ENCODE peak calls at places on chromosomes 12 and 14, in four cellular contexts. One of them, this sample, is unnamed.

GRCh38 chr12:46825526-46826414 is at the start of gene SLC38A4:
- DNase-seq in CD8-positive, alpha-beta memory T cell: no peak
- DNase-seq in ovary: no peak
- DNase-seq in testis: peak
- DNase-seq in this sample: no peak

GRCh38 chr12:16323638-16324037 is 23.8 kb upstream of the MGST1 start:
- DNase-seq in CD8-positive, alpha-beta memory T cell: no peak
- DNase-seq in ovary: no peak
- DNase-seq in testis: no peak
- DNase-seq in this sample: no peak

GRCh38 chr14:90383731-90384542 is 12.9 kb upstream of the CALM1 start:
- DNase-seq in ovary: no peak
- DNase-seq in testis: peak
- DNase-seq in CD8-positive, alpha-beta memory T cell: peak
- DNase-seq in this sample: peak

GRCh38 chr12:20188930-20189653 is 179.2 kb upstream of the PDE3A start:
- DNase-seq in testis: no peak
- DNase-seq in CD8-positive, alpha-beta memory T cell: no peak
- DNase-seq in ovary: no peak
- DNase-seq in this sample: no peak

GRCh38 chr14:22897357-22897756 is 14.3 kb downstream of the REM2 start:
- DNase-seq in testis: no peak
- DNase-seq in ovary: no peak
- DNase-seq in CD8-positive, alpha-beta memory T cell: no peak
- DNase-seq in this sample: no peak

GRCh38 chr12:40149673-40150260 is 43.9 kb upstream of the SLC2A13 start:
- DNase-seq in CD8-positive, alpha-beta memory T cell: no peak
- DNase-seq in testis: no peak
- DNase-seq in ovary: no peak
- DNase-seq in this sample: no peak

GRCh38 chr12:69648476-69648875 is 37.8 kb upstream of the LRRC10 start:
- DNase-seq in ovary: no peak
- DNase-seq in testis: no peak
- DNase-seq in CD8-positive, alpha-beta memory T cell: no peak
- DNase-seq in this sample: no peak

GRCh38 chr12:124453419-124454351 is 113.7 kb downstream of the NCOR2 start:
- DNase-seq in ovary: no peak
- DNase-seq in testis: no peak
- DNase-seq in CD8-positive, alpha-beta memory T cell: peak
- DNase-seq in this sample: peak

GRCh38 chr12:93743999-93744689 is 67.0 kb downstream of the CRADD start:
- DNase-seq in testis: no peak
- DNase-seq in CD8-positive, alpha-beta memory T cell: no peak
- DNase-seq in ovary: no peak
- DNase-seq in this sample: no peak

GRCh38 chr14:51310453-51311074 is 70.5 kb downstream of the TMX1 start:
- DNase-seq in testis: no peak
- DNase-seq in CD8-positive, alpha-beta memory T cell: no peak
- DNase-seq in ovary: no peak
- DNase-seq in this sample: no peak

GRCh38 chr12:12266389-12266872 is 413 bp downstream of the LRP6 start:
- DNase-seq in ovary: no peak
- DNase-seq in testis: peak
- DNase-seq in CD8-positive, alpha-beta memory T cell: no peak
- DNase-seq in this sample: no peak

GRCh38 chr12:82565982-82566381 is 120.7 kb upstream of the TMTC2 start:
- DNase-seq in testis: no peak
- DNase-seq in ovary: no peak
- DNase-seq in CD8-positive, alpha-beta memory T cell: no peak
- DNase-seq in this sample: no peak

GRCh38 chr14:50944647-50945413 is 547 bp upstream of the PYGL start:
- DNase-seq in testis: peak
- DNase-seq in CD8-positive, alpha-beta memory T cell: no peak
- DNase-seq in ovary: peak
- DNase-seq in this sample: peak

GRCh38 chr14:103201801-103202200 is 78.5 kb downstream of the TNFAIP2 start:
- DNase-seq in ovary: no peak
- DNase-seq in CD8-positive, alpha-beta memory T cell: no peak
- DNase-seq in testis: peak
- DNase-seq in this sample: no peak

GRCh38 chr12:67887065-67887464 is 102.2 kb upstream of the IFNG-AS1 start:
- DNase-seq in CD8-positive, alpha-beta memory T cell: no peak
- DNase-seq in testis: no peak
- DNase-seq in ovary: no peak
- DNase-seq in this sample: no peak

GRCh38 chr14:101819251-101819990 is 57.9 kb downstream of the PPP2R5C start:
- DNase-seq in testis: no peak
- DNase-seq in CD8-positive, alpha-beta memory T cell: peak
- DNase-seq in ovary: no peak
- DNase-seq in this sample: no peak

GRCh38 chr12:68861890-68862289 is 53.9 kb downstream of the MDM2 start:
- DNase-seq in CD8-positive, alpha-beta memory T cell: no peak
- DNase-seq in testis: no peak
- DNase-seq in ovary: no peak
- DNase-seq in this sample: no peak

GRCh38 chr14:51880810-51881580 is 20.6 kb downstream of the GNG2 start:
- DNase-seq in testis: no peak
- DNase-seq in CD8-positive, alpha-beta memory T cell: no peak
- DNase-seq in ovary: no peak
- DNase-seq in this sample: no peak

GRCh38 chr14:53093206-53093605 is 59.9 kb downstream of the DDHD1 start:
- DNase-seq in CD8-positive, alpha-beta memory T cell: no peak
- DNase-seq in ovary: no peak
- DNase-seq in testis: no peak
- DNase-seq in this sample: no peak

GRCh38 chr12:4908694-4909396 is 860 bp upstream of the KCNA1 start:
- DNase-seq in testis: no peak
- DNase-seq in ovary: no peak
- DNase-seq in CD8-positive, alpha-beta memory T cell: no peak
- DNase-seq in this sample: peak

GRCh38 chr14:73472182-73473114 is 14.1 kb upstream of the NUMB start:
- DNase-seq in CD8-positive, alpha-beta memory T cell: no peak
- DNase-seq in testis: peak
- DNase-seq in ovary: no peak
- DNase-seq in this sample: no peak

GRCh38 chr14:39417014-39417413 is 15.2 kb downstream of the FBXO33 start:
- DNase-seq in testis: no peak
- DNase-seq in CD8-positive, alpha-beta memory T cell: no peak
- DNase-seq in ovary: no peak
- DNase-seq in this sample: no peak

GRCh38 chr12:111034148-111034910 is 114.0 kb upstream of the MYL2 start:
- DNase-seq in CD8-positive, alpha-beta memory T cell: no peak
- DNase-seq in testis: no peak
- DNase-seq in ovary: no peak
- DNase-seq in this sample: no peak

GRCh38 chr14:34981743-34982420 is 910 bp upstream of the SRP54 start:
- DNase-seq in ovary: peak
- DNase-seq in testis: peak
- DNase-seq in CD8-positive, alpha-beta memory T cell: peak
- DNase-seq in this sample: no peak

GRCh38 chr14:34978444-34978843 is 4.3 kb upstream of the SRP54 start:
- DNase-seq in ovary: no peak
- DNase-seq in CD8-positive, alpha-beta memory T cell: no peak
- DNase-seq in testis: no peak
- DNase-seq in this sample: no peak

GRCh38 chr14:34983148-34983760 is 462 bp downstream of the SRP54 start:
- DNase-seq in testis: no peak
- DNase-seq in ovary: no peak
- DNase-seq in CD8-positive, alpha-beta memory T cell: no peak
- DNase-seq in this sample: no peak

GRCh38 chr14:34982421-34983147 is at the start of gene SRP54:
- DNase-seq in CD8-positive, alpha-beta memory T cell: peak
- DNase-seq in testis: peak
- DNase-seq in ovary: peak
- DNase-seq in this sample: peak

DNA sequence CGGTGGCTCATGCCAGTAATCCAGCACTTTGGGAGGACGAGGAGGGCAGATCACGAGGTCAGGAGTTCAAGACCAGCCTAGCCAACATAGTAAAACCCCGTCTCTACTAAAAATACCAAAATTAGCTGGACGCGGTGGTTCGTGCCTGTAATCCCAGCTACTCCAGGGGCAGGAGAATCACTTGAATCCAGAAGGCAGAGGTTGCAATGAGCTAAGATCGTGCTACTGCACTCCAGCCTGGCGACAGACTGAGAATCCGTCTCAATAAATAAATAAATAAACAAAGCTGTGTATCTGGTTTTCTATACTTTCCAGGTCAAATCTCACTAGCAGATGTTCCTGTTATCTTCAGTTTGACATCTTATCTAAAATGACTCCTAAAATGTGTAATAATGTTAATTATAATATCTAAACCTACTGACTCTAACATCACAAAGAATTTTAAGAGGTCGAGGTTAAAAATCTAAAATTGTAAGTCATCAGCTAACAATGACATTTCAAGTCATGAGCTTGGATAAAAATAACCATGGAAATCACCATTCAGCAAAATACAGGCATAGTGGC is 2.4 kb upstream of the SRP54 start:
- DNase-seq in testis: no peak
- DNase-seq in CD8-positive, alpha-beta memory T cell: no peak
- DNase-seq in ovary: no peak
- DNase-seq in this sample: no peak
- H3K4me3 ChIP-seq in testis: no peak
- H3K4me3 ChIP-seq in CD8-positive, alpha-beta memory T cell: peak
- H3K4me3 ChIP-seq in ovary: peak
- H3K4me3 ChIP-seq in this sample: no peak

GRCh38 chr12:130160306-130160705 is 2.0 kb upstream of the FZD10 start:
- DNase-seq in testis: no peak
- DNase-seq in CD8-positive, alpha-beta memory T cell: no peak
- DNase-seq in ovary: no peak
- DNase-seq in this sample: no peak
- H3K4me3 ChIP-seq in testis: no peak
- H3K4me3 ChIP-seq in CD8-positive, alpha-beta memory T cell: no peak
- H3K4me3 ChIP-seq in ovary: no peak
- H3K4me3 ChIP-seq in this sample: no peak

DNA sequence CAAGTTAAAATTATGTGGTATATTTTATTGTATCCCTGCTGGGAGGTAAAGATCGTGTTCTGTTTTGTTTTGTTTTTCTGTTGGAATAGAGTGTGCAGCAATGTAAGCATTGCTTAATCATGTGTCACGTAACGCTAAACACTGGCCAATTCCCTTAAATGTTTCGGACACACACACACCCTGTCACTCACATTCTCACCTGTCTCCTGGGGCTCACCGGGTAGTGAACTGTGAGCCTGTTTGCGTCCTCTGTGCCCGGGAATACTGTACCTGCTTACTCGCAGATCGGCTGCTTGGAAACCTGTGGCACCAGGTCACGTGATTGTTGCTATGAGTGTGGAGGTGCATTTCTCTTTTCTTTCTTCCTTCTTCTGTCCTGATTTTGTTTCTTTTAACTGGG is 181.3 kb downstream of the ESR2 start:
- DNase-seq in ovary: no peak
- DNase-seq in CD8-positive, alpha-beta memory T cell: no peak
- DNase-seq in testis: no peak
- DNase-seq in this sample: no peak
- H3K4me3 ChIP-seq in ovary: no peak
- H3K4me3 ChIP-seq in CD8-positive, alpha-beta memory T cell: no peak
- H3K4me3 ChIP-seq in testis: no peak
- H3K4me3 ChIP-seq in this sample: no peak

GRCh38 chr12:97275261-97276197 is 187.1 kb upstream of the RMST start:
- DNase-seq in ovary: no peak
- DNase-seq in testis: peak
- DNase-seq in CD8-positive, alpha-beta memory T cell: no peak
- DNase-seq in this sample: peak
- H3K4me3 ChIP-seq in ovary: no peak
- H3K4me3 ChIP-seq in testis: no peak
- H3K4me3 ChIP-seq in CD8-positive, alpha-beta memory T cell: no peak
- H3K4me3 ChIP-seq in this sample: peak

GRCh38 chr12:54001283-54002187 is 1.6 kb downstream of the HOXC9 start:
- DNase-seq in testis: no peak
- DNase-seq in CD8-positive, alpha-beta memory T cell: no peak
- DNase-seq in ovary: no peak
- DNase-seq in this sample: no peak
- H3K4me3 ChIP-seq in testis: no peak
- H3K4me3 ChIP-seq in CD8-positive, alpha-beta memory T cell: no peak
- H3K4me3 ChIP-seq in ovary: no peak
- H3K4me3 ChIP-seq in this sample: no peak